ENCODE peak calls at places on chromosomes 16 and 17, in ten cellular contexts. One of them, this sample, is unnamed.

GRCh38 chr16:269061-269796 is 6.5 kb downstream of the RGS11 start:
- DNase-seq in COR-L47: no peak
- DNase-seq in NCI-H1417 treated with DMSO at 0.1 percent for 48 hours: no peak
- DNase-seq in CD4-positive, CD25-positive, alpha-beta regulatory T cell: no peak
- DNase-seq in T-helper 9 cell: no peak
- DNase-seq in stimulated activated naive CD4-positive, alpha-beta T cell treated with Interleukin-2 at 50 U/mL for 16 hours: no peak
- DNase-seq in stimulated activated CD4-positive, alpha-beta T cell treated with anti-CD3 and anti-CD28 coated beads, Interleukin-1b, Interleukin-23, amount 100 ng/mL, for 1 hour: no peak
- DNase-seq in adrenal gland: no peak
- DNase-seq in HT1080: no peak
- DNase-seq in non-pigmented ciliary epithelial cell: no peak
- DNase-seq in this sample: no peak

GRCh38 chr16:22262460-22262859 is 34.7 kb upstream of the POLR3E start:
- DNase-seq in HT1080: peak
- DNase-seq in COR-L47: no peak
- DNase-seq in NCI-H1417 treated with DMSO at 0.1 percent for 48 hours: no peak
- DNase-seq in non-pigmented ciliary epithelial cell: no peak
- DNase-seq in stimulated activated naive CD4-positive, alpha-beta T cell treated with Interleukin-2 at 50 U/mL for 16 hours: no peak
- DNase-seq in adrenal gland: no peak
- DNase-seq in CD4-positive, CD25-positive, alpha-beta regulatory T cell: peak
- DNase-seq in T-helper 9 cell: no peak
- DNase-seq in stimulated activated CD4-positive, alpha-beta T cell treated with anti-CD3 and anti-CD28 coated beads, Interleukin-1b, Interleukin-23, amount 100 ng/mL, for 1 hour: no peak
- DNase-seq in this sample: no peak

GRCh38 chr17:30520436-30520835 is 43.2 kb downstream of the GOSR1 start:
- DNase-seq in stimulated activated CD4-positive, alpha-beta T cell treated with anti-CD3 and anti-CD28 coated beads, Interleukin-1b, Interleukin-23, amount 100 ng/mL, for 1 hour: no peak
- DNase-seq in NCI-H1417 treated with DMSO at 0.1 percent for 48 hours: no peak
- DNase-seq in adrenal gland: no peak
- DNase-seq in CD4-positive, CD25-positive, alpha-beta regulatory T cell: no peak
- DNase-seq in stimulated activated naive CD4-positive, alpha-beta T cell treated with Interleukin-2 at 50 U/mL for 16 hours: no peak
- DNase-seq in T-helper 9 cell: no peak
- DNase-seq in HT1080: no peak
- DNase-seq in non-pigmented ciliary epithelial cell: peak
- DNase-seq in COR-L47: no peak
- DNase-seq in this sample: no peak

GRCh38 chr16:23434380-23434779 is 18.6 kb downstream of the COG7 start:
- DNase-seq in COR-L47: peak
- DNase-seq in stimulated activated CD4-positive, alpha-beta T cell treated with anti-CD3 and anti-CD28 coated beads, Interleukin-1b, Interleukin-23, amount 100 ng/mL, for 1 hour: no peak
- DNase-seq in HT1080: peak
- DNase-seq in CD4-positive, CD25-positive, alpha-beta regulatory T cell: peak
- DNase-seq in T-helper 9 cell: no peak
- DNase-seq in non-pigmented ciliary epithelial cell: no peak
- DNase-seq in adrenal gland: no peak
- DNase-seq in stimulated activated naive CD4-positive, alpha-beta T cell treated with Interleukin-2 at 50 U/mL for 16 hours: no peak
- DNase-seq in NCI-H1417 treated with DMSO at 0.1 percent for 48 hours: peak
- DNase-seq in this sample: no peak

GRCh38 chr16:30113031-30113710 is at the start of gene GDPD3:
- DNase-seq in stimulated activated naive CD4-positive, alpha-beta T cell treated with Interleukin-2 at 50 U/mL for 16 hours: no peak
- DNase-seq in NCI-H1417 treated with DMSO at 0.1 percent for 48 hours: no peak
- DNase-seq in non-pigmented ciliary epithelial cell: no peak
- DNase-seq in adrenal gland: peak
- DNase-seq in COR-L47: no peak
- DNase-seq in CD4-positive, CD25-positive, alpha-beta regulatory T cell: no peak
- DNase-seq in stimulated activated CD4-positive, alpha-beta T cell treated with anti-CD3 and anti-CD28 coated beads, Interleukin-1b, Interleukin-23, amount 100 ng/mL, for 1 hour: no peak
- DNase-seq in T-helper 9 cell: no peak
- DNase-seq in HT1080: peak
- DNase-seq in this sample: no peak

GRCh38 chr17:68446626-68447041 is 10.7 kb downstream of the WIPI1 start:
- DNase-seq in CD4-positive, CD25-positive, alpha-beta regulatory T cell: no peak
- DNase-seq in non-pigmented ciliary epithelial cell: no peak
- DNase-seq in COR-L47: no peak
- DNase-seq in stimulated activated CD4-positive, alpha-beta T cell treated with anti-CD3 and anti-CD28 coated beads, Interleukin-1b, Interleukin-23, amount 100 ng/mL, for 1 hour: no peak
- DNase-seq in adrenal gland: no peak
- DNase-seq in stimulated activated naive CD4-positive, alpha-beta T cell treated with Interleukin-2 at 50 U/mL for 16 hours: no peak
- DNase-seq in T-helper 9 cell: no peak
- DNase-seq in HT1080: no peak
- DNase-seq in NCI-H1417 treated with DMSO at 0.1 percent for 48 hours: no peak
- DNase-seq in this sample: no peak

GRCh38 chr17:49887744-49888360 is 40.0 kb upstream of the TAC4 start:
- DNase-seq in non-pigmented ciliary epithelial cell: no peak
- DNase-seq in stimulated activated naive CD4-positive, alpha-beta T cell treated with Interleukin-2 at 50 U/mL for 16 hours: no peak
- DNase-seq in adrenal gland: no peak
- DNase-seq in HT1080: no peak
- DNase-seq in CD4-positive, CD25-positive, alpha-beta regulatory T cell: no peak
- DNase-seq in NCI-H1417 treated with DMSO at 0.1 percent for 48 hours: no peak
- DNase-seq in T-helper 9 cell: no peak
- DNase-seq in COR-L47: no peak
- DNase-seq in stimulated activated CD4-positive, alpha-beta T cell treated with anti-CD3 and anti-CD28 coated beads, Interleukin-1b, Interleukin-23, amount 100 ng/mL, for 1 hour: no peak
- DNase-seq in this sample: no peak

GRCh38 chr17:57108656-57109392 is 23.8 kb downstream of the AKAP1 start:
- DNase-seq in adrenal gland: no peak
- DNase-seq in stimulated activated CD4-positive, alpha-beta T cell treated with anti-CD3 and anti-CD28 coated beads, Interleukin-1b, Interleukin-23, amount 100 ng/mL, for 1 hour: no peak
- DNase-seq in non-pigmented ciliary epithelial cell: no peak
- DNase-seq in stimulated activated naive CD4-positive, alpha-beta T cell treated with Interleukin-2 at 50 U/mL for 16 hours: no peak
- DNase-seq in COR-L47: no peak
- DNase-seq in HT1080: no peak
- DNase-seq in T-helper 9 cell: no peak
- DNase-seq in NCI-H1417 treated with DMSO at 0.1 percent for 48 hours: no peak
- DNase-seq in CD4-positive, CD25-positive, alpha-beta regulatory T cell: no peak
- DNase-seq in this sample: no peak

GRCh38 chr17:66172144-66172543 is 19.8 kb downstream of the CEP112 start:
- DNase-seq in CD4-positive, CD25-positive, alpha-beta regulatory T cell: no peak
- DNase-seq in stimulated activated CD4-positive, alpha-beta T cell treated with anti-CD3 and anti-CD28 coated beads, Interleukin-1b, Interleukin-23, amount 100 ng/mL, for 1 hour: no peak
- DNase-seq in non-pigmented ciliary epithelial cell: no peak
- DNase-seq in COR-L47: no peak
- DNase-seq in HT1080: no peak
- DNase-seq in T-helper 9 cell: no peak
- DNase-seq in NCI-H1417 treated with DMSO at 0.1 percent for 48 hours: no peak
- DNase-seq in adrenal gland: no peak
- DNase-seq in stimulated activated naive CD4-positive, alpha-beta T cell treated with Interleukin-2 at 50 U/mL for 16 hours: no peak
- DNase-seq in this sample: no peak

GRCh38 chr16:50932348-50932916 is 190.5 kb downstream of the CYLD start:
- DNase-seq in stimulated activated CD4-positive, alpha-beta T cell treated with anti-CD3 and anti-CD28 coated beads, Interleukin-1b, Interleukin-23, amount 100 ng/mL, for 1 hour: no peak
- DNase-seq in stimulated activated naive CD4-positive, alpha-beta T cell treated with Interleukin-2 at 50 U/mL for 16 hours: no peak
- DNase-seq in CD4-positive, CD25-positive, alpha-beta regulatory T cell: no peak
- DNase-seq in HT1080: no peak
- DNase-seq in adrenal gland: no peak
- DNase-seq in NCI-H1417 treated with DMSO at 0.1 percent for 48 hours: no peak
- DNase-seq in COR-L47: no peak
- DNase-seq in non-pigmented ciliary epithelial cell: no peak
- DNase-seq in T-helper 9 cell: no peak
- DNase-seq in this sample: no peak

GRCh38 chr16:51287231-51287630 is 136.2 kb upstream of the SALL1 start:
- DNase-seq in stimulated activated CD4-positive, alpha-beta T cell treated with anti-CD3 and anti-CD28 coated beads, Interleukin-1b, Interleukin-23, amount 100 ng/mL, for 1 hour: no peak
- DNase-seq in T-helper 9 cell: no peak
- DNase-seq in CD4-positive, CD25-positive, alpha-beta regulatory T cell: no peak
- DNase-seq in HT1080: no peak
- DNase-seq in adrenal gland: no peak
- DNase-seq in non-pigmented ciliary epithelial cell: no peak
- DNase-seq in NCI-H1417 treated with DMSO at 0.1 percent for 48 hours: no peak
- DNase-seq in stimulated activated naive CD4-positive, alpha-beta T cell treated with Interleukin-2 at 50 U/mL for 16 hours: no peak
- DNase-seq in COR-L47: no peak
- DNase-seq in this sample: no peak

GRCh38 chr16:2968738-2969544 is at the start of gene PAQR4:
- DNase-seq in HT1080: peak
- DNase-seq in stimulated activated CD4-positive, alpha-beta T cell treated with anti-CD3 and anti-CD28 coated beads, Interleukin-1b, Interleukin-23, amount 100 ng/mL, for 1 hour: peak
- DNase-seq in non-pigmented ciliary epithelial cell: no peak
- DNase-seq in adrenal gland: peak
- DNase-seq in stimulated activated naive CD4-positive, alpha-beta T cell treated with Interleukin-2 at 50 U/mL for 16 hours: peak
- DNase-seq in T-helper 9 cell: peak
- DNase-seq in COR-L47: peak
- DNase-seq in CD4-positive, CD25-positive, alpha-beta regulatory T cell: peak
- DNase-seq in NCI-H1417 treated with DMSO at 0.1 percent for 48 hours: no peak
- DNase-seq in this sample: peak

GRCh38 chr16:10122546-10122945 is 59.7 kb downstream of the GRIN2A start:
- DNase-seq in stimulated activated naive CD4-positive, alpha-beta T cell treated with Interleukin-2 at 50 U/mL for 16 hours: no peak
- DNase-seq in stimulated activated CD4-positive, alpha-beta T cell treated with anti-CD3 and anti-CD28 coated beads, Interleukin-1b, Interleukin-23, amount 100 ng/mL, for 1 hour: no peak
- DNase-seq in COR-L47: no peak
- DNase-seq in adrenal gland: no peak
- DNase-seq in T-helper 9 cell: no peak
- DNase-seq in CD4-positive, CD25-positive, alpha-beta regulatory T cell: no peak
- DNase-seq in HT1080: no peak
- DNase-seq in NCI-H1417 treated with DMSO at 0.1 percent for 48 hours: no peak
- DNase-seq in non-pigmented ciliary epithelial cell: no peak
- DNase-seq in this sample: no peak

GRCh38 chr16:67393111-67393789 is at the start of gene TPPP3:
- DNase-seq in adrenal gland: peak
- DNase-seq in HT1080: no peak
- DNase-seq in T-helper 9 cell: no peak
- DNase-seq in COR-L47: peak
- DNase-seq in stimulated activated naive CD4-positive, alpha-beta T cell treated with Interleukin-2 at 50 U/mL for 16 hours: peak
- DNase-seq in non-pigmented ciliary epithelial cell: peak
- DNase-seq in CD4-positive, CD25-positive, alpha-beta regulatory T cell: peak
- DNase-seq in NCI-H1417 treated with DMSO at 0.1 percent for 48 hours: no peak
- DNase-seq in stimulated activated CD4-positive, alpha-beta T cell treated with anti-CD3 and anti-CD28 coated beads, Interleukin-1b, Interleukin-23, amount 100 ng/mL, for 1 hour: no peak
- DNase-seq in this sample: no peak

GRCh38 chr17:65154770-65155589 is 17.8 kb downstream of the RGS9 start:
- DNase-seq in NCI-H1417 treated with DMSO at 0.1 percent for 48 hours: no peak
- DNase-seq in adrenal gland: no peak
- DNase-seq in CD4-positive, CD25-positive, alpha-beta regulatory T cell: no peak
- DNase-seq in COR-L47: no peak
- DNase-seq in T-helper 9 cell: no peak
- DNase-seq in stimulated activated CD4-positive, alpha-beta T cell treated with anti-CD3 and anti-CD28 coated beads, Interleukin-1b, Interleukin-23, amount 100 ng/mL, for 1 hour: no peak
- DNase-seq in non-pigmented ciliary epithelial cell: no peak
- DNase-seq in stimulated activated naive CD4-positive, alpha-beta T cell treated with Interleukin-2 at 50 U/mL for 16 hours: no peak
- DNase-seq in HT1080: peak
- DNase-seq in this sample: no peak

GRCh38 chr17:7855643-7856080 is 796 bp downstream of the TMEM88 start:
- DNase-seq in COR-L47: no peak
- DNase-seq in NCI-H1417 treated with DMSO at 0.1 percent for 48 hours: no peak
- DNase-seq in stimulated activated naive CD4-positive, alpha-beta T cell treated with Interleukin-2 at 50 U/mL for 16 hours: no peak
- DNase-seq in adrenal gland: no peak
- DNase-seq in stimulated activated CD4-positive, alpha-beta T cell treated with anti-CD3 and anti-CD28 coated beads, Interleukin-1b, Interleukin-23, amount 100 ng/mL, for 1 hour: no peak
- DNase-seq in CD4-positive, CD25-positive, alpha-beta regulatory T cell: no peak
- DNase-seq in T-helper 9 cell: no peak
- DNase-seq in non-pigmented ciliary epithelial cell: no peak
- DNase-seq in HT1080: no peak
- DNase-seq in this sample: no peak

GRCh38 chr17:17036520-17036998 is 5.7 kb upstream of the MPRIP start:
- DNase-seq in non-pigmented ciliary epithelial cell: no peak
- DNase-seq in NCI-H1417 treated with DMSO at 0.1 percent for 48 hours: no peak
- DNase-seq in CD4-positive, CD25-positive, alpha-beta regulatory T cell: no peak
- DNase-seq in adrenal gland: no peak
- DNase-seq in HT1080: no peak
- DNase-seq in T-helper 9 cell: no peak
- DNase-seq in stimulated activated CD4-positive, alpha-beta T cell treated with anti-CD3 and anti-CD28 coated beads, Interleukin-1b, Interleukin-23, amount 100 ng/mL, for 1 hour: no peak
- DNase-seq in COR-L47: no peak
- DNase-seq in stimulated activated naive CD4-positive, alpha-beta T cell treated with Interleukin-2 at 50 U/mL for 16 hours: no peak
- DNase-seq in this sample: no peak

GRCh38 chr17:80339731-80340456 is 75.1 kb upstream of the ENDOV start:
- DNase-seq in stimulated activated CD4-positive, alpha-beta T cell treated with anti-CD3 and anti-CD28 coated beads, Interleukin-1b, Interleukin-23, amount 100 ng/mL, for 1 hour: no peak
- DNase-seq in NCI-H1417 treated with DMSO at 0.1 percent for 48 hours: no peak
- DNase-seq in T-helper 9 cell: no peak
- DNase-seq in CD4-positive, CD25-positive, alpha-beta regulatory T cell: no peak
- DNase-seq in stimulated activated naive CD4-positive, alpha-beta T cell treated with Interleukin-2 at 50 U/mL for 16 hours: no peak
- DNase-seq in HT1080: no peak
- DNase-seq in non-pigmented ciliary epithelial cell: no peak
- DNase-seq in adrenal gland: no peak
- DNase-seq in COR-L47: no peak
- DNase-seq in this sample: no peak

GRCh38 chr16:31352344-31353115 is 2.4 kb upstream of the ITGAX start:
- DNase-seq in non-pigmented ciliary epithelial cell: no peak
- DNase-seq in adrenal gland: no peak
- DNase-seq in CD4-positive, CD25-positive, alpha-beta regulatory T cell: no peak
- DNase-seq in COR-L47: no peak
- DNase-seq in T-helper 9 cell: no peak
- DNase-seq in stimulated activated naive CD4-positive, alpha-beta T cell treated with Interleukin-2 at 50 U/mL for 16 hours: no peak
- DNase-seq in NCI-H1417 treated with DMSO at 0.1 percent for 48 hours: no peak
- DNase-seq in HT1080: no peak
- DNase-seq in stimulated activated CD4-positive, alpha-beta T cell treated with anti-CD3 and anti-CD28 coated beads, Interleukin-1b, Interleukin-23, amount 100 ng/mL, for 1 hour: no peak
- DNase-seq in this sample: no peak

GRCh38 chr17:1351967-1352366 is 48.1 kb downstream of the YWHAE start:
- DNase-seq in stimulated activated naive CD4-positive, alpha-beta T cell treated with Interleukin-2 at 50 U/mL for 16 hours: no peak
- DNase-seq in COR-L47: no peak
- DNase-seq in adrenal gland: no peak
- DNase-seq in stimulated activated CD4-positive, alpha-beta T cell treated with anti-CD3 and anti-CD28 coated beads, Interleukin-1b, Interleukin-23, amount 100 ng/mL, for 1 hour: no peak
- DNase-seq in HT1080: no peak
- DNase-seq in non-pigmented ciliary epithelial cell: no peak
- DNase-seq in NCI-H1417 treated with DMSO at 0.1 percent for 48 hours: no peak
- DNase-seq in T-helper 9 cell: no peak
- DNase-seq in CD4-positive, CD25-positive, alpha-beta regulatory T cell: no peak
- DNase-seq in this sample: no peak

GRCh38 chr16:67339453-67339852 is 12.8 kb downstream of the LRRC36 start:
- DNase-seq in NCI-H1417 treated with DMSO at 0.1 percent for 48 hours: no peak
- DNase-seq in T-helper 9 cell: no peak
- DNase-seq in HT1080: peak
- DNase-seq in COR-L47: no peak
- DNase-seq in non-pigmented ciliary epithelial cell: no peak
- DNase-seq in CD4-positive, CD25-positive, alpha-beta regulatory T cell: no peak
- DNase-seq in stimulated activated naive CD4-positive, alpha-beta T cell treated with Interleukin-2 at 50 U/mL for 16 hours: no peak
- DNase-seq in adrenal gland: no peak
- DNase-seq in stimulated activated CD4-positive, alpha-beta T cell treated with anti-CD3 and anti-CD28 coated beads, Interleukin-1b, Interleukin-23, amount 100 ng/mL, for 1 hour: no peak
- DNase-seq in this sample: no peak

GRCh38 chr17:78329263-78330059 is 30.4 kb downstream of the SOCS3 start:
- DNase-seq in non-pigmented ciliary epithelial cell: no peak
- DNase-seq in COR-L47: no peak
- DNase-seq in HT1080: peak
- DNase-seq in adrenal gland: no peak
- DNase-seq in NCI-H1417 treated with DMSO at 0.1 percent for 48 hours: no peak
- DNase-seq in stimulated activated naive CD4-positive, alpha-beta T cell treated with Interleukin-2 at 50 U/mL for 16 hours: peak
- DNase-seq in CD4-positive, CD25-positive, alpha-beta regulatory T cell: no peak
- DNase-seq in T-helper 9 cell: no peak
- DNase-seq in stimulated activated CD4-positive, alpha-beta T cell treated with anti-CD3 and anti-CD28 coated beads, Interleukin-1b, Interleukin-23, amount 100 ng/mL, for 1 hour: no peak
- DNase-seq in this sample: no peak

GRCh38 chr17:28745052-28745776 is 1.4 kb downstream of the TRAF4 start:
- DNase-seq in stimulated activated CD4-positive, alpha-beta T cell treated with anti-CD3 and anti-CD28 coated beads, Interleukin-1b, Interleukin-23, amount 100 ng/mL, for 1 hour: no peak
- DNase-seq in COR-L47: peak
- DNase-seq in non-pigmented ciliary epithelial cell: no peak
- DNase-seq in NCI-H1417 treated with DMSO at 0.1 percent for 48 hours: no peak
- DNase-seq in CD4-positive, CD25-positive, alpha-beta regulatory T cell: peak
- DNase-seq in HT1080: peak
- DNase-seq in T-helper 9 cell: peak
- DNase-seq in adrenal gland: peak
- DNase-seq in stimulated activated naive CD4-positive, alpha-beta T cell treated with Interleukin-2 at 50 U/mL for 16 hours: no peak
- DNase-seq in this sample: no peak

GRCh38 chr17:52157603-52158449 is 688 bp downstream of the CA10 start:
- DNase-seq in T-helper 9 cell: no peak
- DNase-seq in HT1080: no peak
- DNase-seq in NCI-H1417 treated with DMSO at 0.1 percent for 48 hours: no peak
- DNase-seq in non-pigmented ciliary epithelial cell: no peak
- DNase-seq in stimulated activated CD4-positive, alpha-beta T cell treated with anti-CD3 and anti-CD28 coated beads, Interleukin-1b, Interleukin-23, amount 100 ng/mL, for 1 hour: no peak
- DNase-seq in adrenal gland: no peak
- DNase-seq in CD4-positive, CD25-positive, alpha-beta regulatory T cell: no peak
- DNase-seq in COR-L47: no peak
- DNase-seq in stimulated activated naive CD4-positive, alpha-beta T cell treated with Interleukin-2 at 50 U/mL for 16 hours: no peak
- DNase-seq in this sample: no peak